ENCODE peak calls at places on chromosomes 1 and 21, in ten cellular contexts. One of them, this sample, is unnamed.
A peak's percentile ranks its signal among the peaks of the same experiment; 100 is the strongest.

GRCh38 chr1:39958801-39959200 is 3.9 kb downstream of the MFSD2A start:
- DNase-seq in epithelial cell of esophagus: no peak
- DNase-seq in AG20443: no peak
- DNase-seq in stimulated activated CD4-positive, alpha-beta T cell treated with anti-CD3 and anti-CD28 coated beads, TNF-alpha, amount 100 ng/mL, for 1 hour: no peak
- DNase-seq in GM13976: no peak
- DNase-seq in GM10248: no peak
- DNase-seq in HEK293T: no peak
- DNase-seq in AG04450: no peak
- DNase-seq in activated CD4-positive, CD25-positive, alpha-beta regulatory T cell treated with anti-CD3 and anti-CD28 coated beads, Interleukin-2, amount 50 U/mL, for 72 hours: no peak
- DNase-seq in nucleus accumbens: no peak
- DNase-seq in this sample: no peak

GRCh38 chr1:63475761-63476160 is 47.3 kb downstream of the ITGB3BP start:
- DNase-seq in GM10248: no peak
- DNase-seq in activated CD4-positive, CD25-positive, alpha-beta regulatory T cell treated with anti-CD3 and anti-CD28 coated beads, Interleukin-2, amount 50 U/mL, for 72 hours: no peak
- DNase-seq in stimulated activated CD4-positive, alpha-beta T cell treated with anti-CD3 and anti-CD28 coated beads, TNF-alpha, amount 100 ng/mL, for 1 hour: no peak
- DNase-seq in AG20443: no peak
- DNase-seq in HEK293T: no peak
- DNase-seq in GM13976: no peak
- DNase-seq in AG04450: no peak
- DNase-seq in epithelial cell of esophagus: peak; percentile 34
- DNase-seq in nucleus accumbens: no peak
- DNase-seq in this sample: no peak

GRCh38 chr1:243288062-243288461 is 32.2 kb downstream of the SDCCAG8 start:
- DNase-seq in epithelial cell of esophagus: no peak
- DNase-seq in AG04450: no peak
- DNase-seq in GM13976: no peak
- DNase-seq in activated CD4-positive, CD25-positive, alpha-beta regulatory T cell treated with anti-CD3 and anti-CD28 coated beads, Interleukin-2, amount 50 U/mL, for 72 hours: no peak
- DNase-seq in HEK293T: no peak
- DNase-seq in AG20443: no peak
- DNase-seq in GM10248: no peak
- DNase-seq in stimulated activated CD4-positive, alpha-beta T cell treated with anti-CD3 and anti-CD28 coated beads, TNF-alpha, amount 100 ng/mL, for 1 hour: no peak
- DNase-seq in nucleus accumbens: no peak
- DNase-seq in this sample: no peak

GRCh38 chr1:90114521-90115141 is 119.7 kb downstream of the ZNF326 start:
- DNase-seq in GM13976: peak; percentile 18
- DNase-seq in activated CD4-positive, CD25-positive, alpha-beta regulatory T cell treated with anti-CD3 and anti-CD28 coated beads, Interleukin-2, amount 50 U/mL, for 72 hours: no peak
- DNase-seq in stimulated activated CD4-positive, alpha-beta T cell treated with anti-CD3 and anti-CD28 coated beads, TNF-alpha, amount 100 ng/mL, for 1 hour: no peak
- DNase-seq in AG20443: peak; percentile 48
- DNase-seq in nucleus accumbens: no peak
- DNase-seq in AG04450: peak; percentile 13
- DNase-seq in epithelial cell of esophagus: peak; percentile 65
- DNase-seq in GM10248: peak; percentile 20
- DNase-seq in HEK293T: peak; percentile 60
- DNase-seq in this sample: peak; percentile 54

GRCh38 chr1:200969726-200970521 is 53.6 kb downstream of the KIF21B start:
- DNase-seq in nucleus accumbens: no peak
- DNase-seq in epithelial cell of esophagus: no peak
- DNase-seq in stimulated activated CD4-positive, alpha-beta T cell treated with anti-CD3 and anti-CD28 coated beads, TNF-alpha, amount 100 ng/mL, for 1 hour: no peak
- DNase-seq in GM13976: peak; percentile 90
- DNase-seq in activated CD4-positive, CD25-positive, alpha-beta regulatory T cell treated with anti-CD3 and anti-CD28 coated beads, Interleukin-2, amount 50 U/mL, for 72 hours: no peak
- DNase-seq in HEK293T: no peak
- DNase-seq in AG04450: no peak
- DNase-seq in GM10248: peak; percentile 88
- DNase-seq in AG20443: no peak
- DNase-seq in this sample: no peak

GRCh38 chr21:38544681-38545080 is 46.4 kb upstream of the ERG start:
- DNase-seq in GM13976: no peak
- DNase-seq in AG04450: no peak
- DNase-seq in nucleus accumbens: no peak
- DNase-seq in epithelial cell of esophagus: peak; percentile 76
- DNase-seq in stimulated activated CD4-positive, alpha-beta T cell treated with anti-CD3 and anti-CD28 coated beads, TNF-alpha, amount 100 ng/mL, for 1 hour: no peak
- DNase-seq in activated CD4-positive, CD25-positive, alpha-beta regulatory T cell treated with anti-CD3 and anti-CD28 coated beads, Interleukin-2, amount 50 U/mL, for 72 hours: no peak
- DNase-seq in HEK293T: no peak
- DNase-seq in AG20443: peak; percentile 37
- DNase-seq in GM10248: no peak
- DNase-seq in this sample: no peak

GRCh38 chr1:205588691-205589445 is 42.9 kb downstream of the ELK4 start:
- DNase-seq in activated CD4-positive, CD25-positive, alpha-beta regulatory T cell treated with anti-CD3 and anti-CD28 coated beads, Interleukin-2, amount 50 U/mL, for 72 hours: no peak
- DNase-seq in epithelial cell of esophagus: peak; percentile 36
- DNase-seq in stimulated activated CD4-positive, alpha-beta T cell treated with anti-CD3 and anti-CD28 coated beads, TNF-alpha, amount 100 ng/mL, for 1 hour: no peak
- DNase-seq in nucleus accumbens: no peak
- DNase-seq in GM13976: no peak
- DNase-seq in HEK293T: peak; percentile 45
- DNase-seq in GM10248: peak; percentile 51
- DNase-seq in AG20443: peak; percentile 60
- DNase-seq in AG04450: no peak
- DNase-seq in this sample: peak; percentile 63

GRCh38 chr1:180670681-180671080 is 38.9 kb downstream of the XPR1 start:
- DNase-seq in GM13976: no peak
- DNase-seq in AG20443: no peak
- DNase-seq in HEK293T: no peak
- DNase-seq in epithelial cell of esophagus: no peak
- DNase-seq in activated CD4-positive, CD25-positive, alpha-beta regulatory T cell treated with anti-CD3 and anti-CD28 coated beads, Interleukin-2, amount 50 U/mL, for 72 hours: no peak
- DNase-seq in GM10248: no peak
- DNase-seq in AG04450: no peak
- DNase-seq in nucleus accumbens: no peak
- DNase-seq in stimulated activated CD4-positive, alpha-beta T cell treated with anti-CD3 and anti-CD28 coated beads, TNF-alpha, amount 100 ng/mL, for 1 hour: no peak
- DNase-seq in this sample: no peak

GRCh38 chr1:157963713-157964112 is 29.7 kb upstream of the KIRREL1 start:
- DNase-seq in epithelial cell of esophagus: peak; percentile 69
- DNase-seq in stimulated activated CD4-positive, alpha-beta T cell treated with anti-CD3 and anti-CD28 coated beads, TNF-alpha, amount 100 ng/mL, for 1 hour: no peak
- DNase-seq in HEK293T: peak; percentile 85
- DNase-seq in GM13976: peak; percentile 64
- DNase-seq in AG04450: peak; percentile 51
- DNase-seq in activated CD4-positive, CD25-positive, alpha-beta regulatory T cell treated with anti-CD3 and anti-CD28 coated beads, Interleukin-2, amount 50 U/mL, for 72 hours: peak; percentile 61
- DNase-seq in AG20443: peak; percentile 87
- DNase-seq in nucleus accumbens: peak; percentile 73
- DNase-seq in GM10248: peak; percentile 65
- DNase-seq in this sample: peak; percentile 81

GRCh38 chr1:43293896-43294760 is 6.7 kb upstream of the TIE1 start:
- DNase-seq in AG04450: no peak
- DNase-seq in GM13976: no peak
- DNase-seq in activated CD4-positive, CD25-positive, alpha-beta regulatory T cell treated with anti-CD3 and anti-CD28 coated beads, Interleukin-2, amount 50 U/mL, for 72 hours: no peak
- DNase-seq in HEK293T: no peak
- DNase-seq in nucleus accumbens: peak; percentile 67
- DNase-seq in GM10248: no peak
- DNase-seq in stimulated activated CD4-positive, alpha-beta T cell treated with anti-CD3 and anti-CD28 coated beads, TNF-alpha, amount 100 ng/mL, for 1 hour: no peak
- DNase-seq in epithelial cell of esophagus: peak; percentile 65
- DNase-seq in AG20443: peak; percentile 81
- DNase-seq in this sample: no peak

GRCh38 chr1:167455786-167456446 is 62.4 kb downstream of the CD247 start:
- DNase-seq in AG04450: no peak
- DNase-seq in HEK293T: peak; percentile 41
- DNase-seq in nucleus accumbens: peak; percentile 42
- DNase-seq in GM10248: peak; percentile 55
- DNase-seq in epithelial cell of esophagus: no peak
- DNase-seq in activated CD4-positive, CD25-positive, alpha-beta regulatory T cell treated with anti-CD3 and anti-CD28 coated beads, Interleukin-2, amount 50 U/mL, for 72 hours: no peak
- DNase-seq in stimulated activated CD4-positive, alpha-beta T cell treated with anti-CD3 and anti-CD28 coated beads, TNF-alpha, amount 100 ng/mL, for 1 hour: no peak
- DNase-seq in GM13976: peak; percentile 65
- DNase-seq in AG20443: peak; percentile 48
- DNase-seq in this sample: peak; percentile 38

GRCh38 chr1:58608297-58608696 is 31.2 kb upstream of the TACSTD2 start:
- DNase-seq in stimulated activated CD4-positive, alpha-beta T cell treated with anti-CD3 and anti-CD28 coated beads, TNF-alpha, amount 100 ng/mL, for 1 hour: no peak
- DNase-seq in AG20443: no peak
- DNase-seq in GM13976: no peak
- DNase-seq in nucleus accumbens: no peak
- DNase-seq in activated CD4-positive, CD25-positive, alpha-beta regulatory T cell treated with anti-CD3 and anti-CD28 coated beads, Interleukin-2, amount 50 U/mL, for 72 hours: no peak
- DNase-seq in AG04450: no peak
- DNase-seq in GM10248: no peak
- DNase-seq in HEK293T: no peak
- DNase-seq in epithelial cell of esophagus: no peak
- DNase-seq in this sample: no peak

This sample was measured in iPS-NIHi11.